ENCODE peak calls at places on chromosome 13, in nine cellular contexts. G, Z, J, T, O, A, U, B and S are unnamed samples.
A peak's percentile ranks its signal among the peaks of the same experiment; 100 is the strongest.

GRCh38 chr13:66972659-66973058 is 257.5 kb downstream of the PCDH9 start:
- DNase-seq in G (no peak), Z (no peak), J (no peak), T (no peak), O (no peak), A (no peak), U (no peak), B (no peak), S (no peak)

GRCh38 chr13:98399756-98400155 is 177.2 kb downstream of the STK24 start:
- DNase-seq in G (no peak), Z (no peak), J (no peak), T (no peak), O (no peak), A (no peak), U (no peak), B (no peak), S (no peak)

GRCh38 chr13:97883356-97883755 is 70.1 kb upstream of the IPO5 start:
- DNase-seq in G (no peak), Z (no peak), J (no peak), T (no peak), O (no peak), A (peak; percentile 31), U (no peak), B (no peak), S (no peak)

GRCh38 chr13:27027086-27027667 is 144.4 kb downstream of the USP12 start:
- DNase-seq in G (no peak), Z (no peak), J (no peak), T (no peak), O (no peak), A (no peak), U (no peak), B (no peak), S (no peak)

GRCh38 chr13:30409911-30410704 is 12.2 kb upstream of the UBE2L5 start:
- DNase-seq in G (no peak), Z (no peak), J (peak; percentile 80), T (no peak), O (no peak), A (no peak), U (no peak), B (no peak), S (no peak)

GRCh38 chr13:46160474-46161066 is 21.4 kb downstream of the LCP1 start:
- DNase-seq in G (no peak), Z (no peak), J (peak; percentile 62), T (peak; percentile 18), O (peak; percentile 57), A (no peak), U (no peak), B (no peak), S (no peak)

GRCh38 chr13:74409551-74409950 is 275.3 kb upstream of the KLF12 start:
- DNase-seq in G (no peak), Z (no peak), J (peak; percentile 80), T (no peak), O (no peak), A (no peak), U (no peak), B (no peak), S (no peak)

GRCh38 chr13:107203146-107203847 is 635.4 kb upstream of the ARGLU1 start:
- DNase-seq in G (no peak), Z (no peak), J (no peak), T (peak; percentile 1), O (peak; percentile 30), A (no peak), U (no peak), B (no peak), S (no peak)

GRCh38 chr13:97574926-97575325 is 141.0 kb downstream of the RAP2A start:
- DNase-seq in G (no peak), Z (no peak), J (peak; percentile 65), T (no peak), O (peak; percentile 13), A (no peak), U (no peak), B (no peak), S (no peak)

GRCh38 chr13:50584856-50585580 is 258.5 kb downstream of the DLEU7 start:
- DNase-seq in G (no peak), Z (no peak), J (peak; percentile 58), T (no peak), O (no peak), A (no peak), U (no peak), B (no peak), S (no peak)

GRCh38 chr13:78228940-78229339 is 310.3 kb upstream of the EDNRB start:
- DNase-seq in G (no peak), Z (no peak), J (no peak), T (no peak), O (no peak), A (no peak), U (no peak), B (no peak), S (no peak)

GRCh38 chr13:41587490-41587889 is 130.1 kb downstream of the RGCC start:
- DNase-seq in G (no peak), Z (no peak), J (no peak), T (no peak), O (no peak), A (no peak), U (no peak), B (no peak), S (no peak)

GRCh38 chr13:83503424-83503823 is 378.9 kb downstream of the SLITRK1 start:
- DNase-seq in G (no peak), Z (no peak), J (no peak), T (no peak), O (no peak), A (no peak), U (no peak), B (no peak), S (no peak)

GRCh38 chr13:77233159-77233558 is 93.7 kb downstream of the MYCBP2 start:
- DNase-seq in G (no peak), Z (no peak), J (no peak), T (no peak), O (no peak), A (no peak), U (no peak), B (no peak), S (no peak)

GRCh38 chr13:25281937-25282332 is 5.4 kb downstream of the MTMR6 start:
- DNase-seq in G (no peak), Z (no peak), J (no peak), T (no peak), O (no peak), A (no peak), U (no peak), B (no peak), S (no peak)

GRCh38 chr13:48976677-48977625 is 1.2 kb downstream of the FNDC3A start:
- DNase-seq in G (no peak), Z (no peak), J (peak; percentile 77), T (no peak), O (peak; percentile 29), A (no peak), U (no peak), B (no peak), S (no peak)

GRCh38 chr13:52650731-52651130 is 1.9 kb upstream of the SUGT1 start:
- DNase-seq in G (no peak), Z (no peak), J (no peak), T (no peak), O (no peak), A (no peak), U (no peak), B (no peak), S (no peak)

GRCh38 chr13:51317262-51317661 is 22.2 kb upstream of the SERPINE3 start:
- DNase-seq in G (no peak), Z (no peak), J (no peak), T (no peak), O (no peak), A (no peak), U (no peak), B (no peak), S (no peak)

GRCh38 chr13:83618966-83619365 is 263.3 kb downstream of the SLITRK1 start:
- DNase-seq in G (no peak), Z (no peak), J (no peak), T (no peak), O (no peak), A (no peak), U (no peak), B (peak; percentile 62), S (no peak)

GRCh38 chr13:72804301-72804700 is 22.4 kb downstream of the PIBF1 start:
- DNase-seq in G (no peak), Z (no peak), J (no peak), T (no peak), O (no peak), A (no peak), U (no peak), B (no peak), S (no peak)

GRCh38 chr13:29878101-29878500 is 27.7 kb upstream of the UBL3 start:
- DNase-seq in G (no peak), Z (no peak), J (no peak), T (no peak), O (no peak), A (no peak), U (no peak), B (no peak), S (no peak)

GRCh38 chr13:78022164-78022877 is 103.7 kb upstream of the EDNRB start:
- DNase-seq in G (no peak), Z (peak; percentile 40), J (peak; percentile 50), T (no peak), O (no peak), A (no peak), U (no peak), B (no peak), S (no peak)

GRCh38 chr13:32267836-32268439 is 47.2 kb downstream of the ZAR1L start:
- DNase-seq in G (peak; percentile 26), Z (no peak), J (no peak), T (peak; percentile 68), O (no peak), A (no peak), U (no peak), B (no peak), S (no peak)

GRCh38 chr13:64755961-64756360 is 2474.2 kb downstream of the PCDH9 start:
- DNase-seq in G (no peak), Z (no peak), J (no peak), T (no peak), O (no peak), A (no peak), U (no peak), B (no peak), S (no peak)

GRCh38 chr13:96499646-96500045 is 409.7 kb downstream of the HS6ST3 start:
- DNase-seq in G (no peak), Z (no peak), J (no peak), T (no peak), O (no peak), A (no peak), U (no peak), B (no peak), S (no peak)

GRCh38 chr13:97165527-97166425 is 56.4 kb upstream of the MBNL2 start:
- DNase-seq in G (no peak), Z (no peak), J (no peak), T (no peak), O (no peak), A (no peak), U (no peak), B (no peak), S (no peak)